ENCODE peak calls at places on chromosome 3, in seven cellular contexts. C is H9, P is mesenchymal stem cell, U is neuronal stem cell, E is mesendoderm, A is H1, O is trophoblast cell. Q is an unnamed sample.

GRCh38 chr3:136283627-136284026 is 33.5 kb downstream of the PCCB start:
- DNase-seq in P (no peak), C (no peak), E (peak; percentile 54), U (no peak), A (no peak), O (peak; percentile 33), Q (peak; percentile 50)

GRCh38 chr3:67635806-67636205 is 18.6 kb downstream of the SUCLG2 start:
- DNase-seq in P (peak; percentile 60), U (no peak), O (no peak), C (no peak), E (no peak), A (no peak), Q (peak; percentile 55)

GRCh38 chr3:151769175-151769574 is 35.4 kb downstream of the AADACL2 start:
- DNase-seq in U (no peak), C (no peak), E (no peak), A (no peak), O (no peak), P (no peak), Q (no peak)

GRCh38 chr3:178140491-178140890 is 395.7 kb upstream of the KCNMB2 start:
- DNase-seq in P (peak; percentile 83), A (no peak), C (no peak), U (no peak), O (no peak), E (no peak), Q (peak; percentile 57)

GRCh38 chr3:87397210-87397609 is 120.8 kb upstream of the POU1F1 start:
- DNase-seq in C (no peak), U (no peak), P (no peak), O (no peak), A (no peak), E (no peak), Q (peak; percentile 0)

GRCh38 chr3:189041482-189042090 is 130.2 kb upstream of the TPRG1 start:
- DNase-seq in P (peak; percentile 53), A (peak; percentile 69), O (peak; percentile 70), C (peak; percentile 76), U (peak; percentile 23), E (peak; percentile 87), Q (peak; percentile 45)

GRCh38 chr3:46710671-46711295 is 6.9 kb downstream of the PRSS50 start:
- DNase-seq in A (no peak), O (no peak), P (no peak), E (no peak), U (no peak), C (no peak), Q (no peak)

GRCh38 chr3:171011109-171011508 is 15.4 kb downstream of the SLC2A2 start:
- DNase-seq in A (no peak), P (no peak), O (no peak), U (no peak), E (peak; percentile 84), C (no peak), Q (no peak)

GRCh38 chr3:170418422-170419300 is at the start of gene CLDN11:
- DNase-seq in U (no peak), C (peak; percentile 78), O (no peak), P (peak; percentile 49), E (peak; percentile 70), A (peak; percentile 83), Q (peak; percentile 75)

GRCh38 chr3:81132995-81133394 is 628.5 kb downstream of the GBE1 start:
- DNase-seq in A (no peak), O (no peak), P (no peak), C (no peak), U (no peak), E (no peak), Q (no peak)

GRCh38 chr3:109572298-109572697 is 235.0 kb upstream of the DPPA4 start:
- DNase-seq in U (no peak), O (no peak), C (no peak), P (no peak), A (no peak), E (no peak), Q (no peak)
- H3K4ac ChIP-seq in U (no peak overlapping the region), O (no peak overlapping the region), C (no peak overlapping the region), P (no peak overlapping the region), A (no peak overlapping the region), E (no peak overlapping the region), Q (no peak overlapping the region)

DNA sequence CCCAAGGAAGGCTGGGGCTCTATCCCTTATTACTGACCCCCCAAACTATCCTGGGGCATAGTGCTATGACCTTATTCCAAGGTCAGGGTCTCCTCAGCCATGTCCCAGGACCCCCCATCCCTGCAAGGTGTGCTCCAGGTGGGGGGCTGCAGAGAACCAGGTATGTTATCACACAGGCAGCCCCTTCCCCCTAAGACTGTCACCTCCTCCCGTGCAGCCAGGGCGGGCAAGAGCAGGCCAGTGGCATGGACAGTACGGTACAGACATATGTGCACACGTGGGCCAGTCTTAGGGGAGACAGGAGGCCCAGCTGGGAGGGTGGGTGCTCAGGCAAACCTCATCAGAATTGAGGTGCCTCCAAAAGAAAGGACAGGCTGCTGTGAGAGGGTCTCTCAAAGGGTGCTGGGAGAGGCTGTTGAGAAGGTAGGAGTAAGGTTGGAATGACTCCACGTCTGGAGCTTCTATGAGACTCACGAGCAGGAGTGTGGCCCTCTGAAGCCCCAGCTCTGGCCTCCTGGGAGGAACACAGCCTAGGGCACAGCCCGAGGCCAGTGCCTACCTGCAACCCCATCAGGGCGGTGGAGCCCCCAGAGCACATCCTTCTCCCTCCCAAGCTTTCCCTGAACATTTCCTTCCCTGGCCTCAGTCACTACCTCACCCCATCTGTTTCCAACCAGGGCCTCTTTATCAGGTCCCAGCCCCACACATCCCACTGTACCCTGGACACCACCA is 1.7 kb upstream of the COL7A1 start:
- DNase-seq in P (no peak), A (no peak), U (no peak), E (no peak), O (no peak), C (no peak), Q (no peak)
- H3K27ac ChIP-seq in P (peak overlapping the region; percentile 91), A (no peak overlapping the region), U (no peak overlapping the region), E (no peak overlapping the region), O (peak overlapping the region; percentile 93), C (no peak overlapping the region), Q (peak overlapping the region; percentile 94)

DNA sequence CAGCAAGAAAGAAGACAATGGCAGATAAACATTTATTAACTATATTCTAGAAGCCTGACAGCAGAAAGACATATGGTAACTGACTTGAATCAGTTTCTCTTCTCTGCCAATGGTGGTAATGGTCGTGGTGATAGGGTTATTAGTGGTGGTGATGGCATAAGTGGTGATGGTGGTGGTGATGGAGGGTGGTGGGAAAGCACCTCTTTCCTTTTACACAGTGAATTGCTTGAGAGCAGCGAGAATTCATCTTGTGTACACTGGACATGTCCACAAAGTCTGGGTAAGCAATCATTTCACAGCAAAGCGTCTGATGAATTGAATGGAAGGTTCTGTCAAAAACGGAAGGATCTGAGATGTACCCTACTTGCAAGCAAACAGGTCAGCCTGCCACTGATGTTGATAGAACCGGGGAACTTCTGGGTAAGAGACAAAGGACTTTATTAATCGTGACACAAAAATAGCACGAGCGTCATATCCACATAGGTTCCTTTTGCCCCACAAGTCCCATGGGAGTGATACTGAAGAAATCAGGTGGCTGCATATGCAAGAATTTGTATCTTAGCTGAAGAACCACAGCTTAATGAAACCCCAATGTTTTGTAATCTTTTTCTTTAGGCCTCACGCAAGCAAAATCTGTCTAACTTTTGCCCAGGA is 23.5 kb upstream of the TBC1D5 start:
- DNase-seq in E (no peak), O (no peak), C (no peak), P (no peak), A (no peak), U (no peak), Q (no peak)
- H3K4ac ChIP-seq in E (no peak overlapping the region), O (no peak overlapping the region), C (no peak overlapping the region), P (no peak overlapping the region), A (no peak overlapping the region), U (no peak overlapping the region), Q (no peak overlapping the region)

GRCh38 chr3:142875099-142875498 is 13.8 kb downstream of the PCOLCE2 start:
- DNase-seq in O (no peak), P (no peak), E (no peak), A (no peak), C (no peak), U (no peak), Q (no peak)
- H3K27ac ChIP-seq in O (no peak overlapping the region), P (no peak overlapping the region), E (no peak overlapping the region), A (no peak overlapping the region), C (no peak overlapping the region), U (no peak overlapping the region), Q (no peak overlapping the region)

Q was measured in IMR-90.